ENCODE peak calls at places on chromosomes 16 and 17, in seven cellular contexts. S, F, R, Y, N, X and Z are unnamed samples.

GRCh38 chr16:83970430-83970815 is 2.4 kb downstream of the NECAB2 start:
- DNase-seq in F (no peak), N (no peak), X (no peak), S (no peak), Y (no peak), R (no peak), Z (no peak)

GRCh38 chr17:81212365-81212764 is 10.4 kb downstream of the CEP131 start:
- DNase-seq in X (no peak), R (no peak), F (no peak), S (no peak), N (no peak), Y (no peak), Z (no peak)

GRCh38 chr16:87143661-87144121 is 173.5 kb downstream of the C16orf95 start:
- DNase-seq in Y (no peak), F (no peak), S (no peak), R (no peak), N (peak; percentile 41), X (no peak), Z (no peak)

GRCh38 chr16:19599968-19600716 is 44.6 kb downstream of the VPS35L start:
- DNase-seq in R (no peak), F (no peak), X (no peak), S (no peak), Y (no peak), N (no peak), Z (no peak)

GRCh38 chr17:57915980-57916757 is 39.0 kb downstream of the CUEDC1 start:
- DNase-seq in F (no peak), N (peak; percentile 55), S (no peak), X (no peak), R (no peak), Y (no peak), Z (no peak)

GRCh38 chr16:68090109-68090508 is 4.9 kb downstream of the NFATC3 start:
- DNase-seq in X (no peak), Y (no peak), R (no peak), S (no peak), N (no peak), F (no peak), Z (no peak)

GRCh38 chr17:3963214-3964201 is 729 bp downstream of the ATP2A3 start:
- DNase-seq in N (peak; percentile 54), X (peak; percentile 63), R (no peak), S (no peak), F (no peak), Y (no peak), Z (no peak)

GRCh38 chr17:907725-908124 is 71.9 kb downstream of the NXN start:
- DNase-seq in S (no peak), Y (no peak), F (no peak), X (no peak), R (no peak), N (no peak), Z (no peak)

GRCh38 chr17:77097772-77098171 is 43.0 kb upstream of the SEC14L1 start:
- DNase-seq in R (no peak), S (no peak), F (no peak), Y (no peak), N (no peak), X (no peak), Z (no peak)

GRCh38 chr16:11407047-11407982 is 62.1 kb downstream of the RMI2 start:
- DNase-seq in F (peak; percentile 86), Y (peak; percentile 83), X (peak; percentile 54), R (peak; percentile 74), N (peak; percentile 76), S (peak; percentile 82), Z (no peak)

GRCh38 chr16:65547799-65548446 is 426.1 kb upstream of the CDH11 start:
- DNase-seq in N (no peak), Y (peak; percentile 98), X (no peak), F (no peak), S (no peak), R (peak; percentile 98), Z (no peak)

GRCh38 chr17:74892013-74892841 is 1.2 kb downstream of the FADS6 start:
- DNase-seq in F (no peak), X (peak; percentile 47), R (no peak), N (no peak), Y (no peak), S (no peak), Z (no peak)

GRCh38 chr16:86718118-86718517 is 139.8 kb downstream of the FOXL1 start:
- DNase-seq in X (no peak), R (no peak), S (no peak), N (no peak), Y (no peak), F (peak; percentile 4), Z (no peak)

GRCh38 chr17:82298538-82299421 is 18.6 kb downstream of the CD7 start:
- DNase-seq in S (peak; percentile 74), F (no peak), X (no peak), R (no peak), Y (no peak), N (no peak), Z (no peak)

DNA sequence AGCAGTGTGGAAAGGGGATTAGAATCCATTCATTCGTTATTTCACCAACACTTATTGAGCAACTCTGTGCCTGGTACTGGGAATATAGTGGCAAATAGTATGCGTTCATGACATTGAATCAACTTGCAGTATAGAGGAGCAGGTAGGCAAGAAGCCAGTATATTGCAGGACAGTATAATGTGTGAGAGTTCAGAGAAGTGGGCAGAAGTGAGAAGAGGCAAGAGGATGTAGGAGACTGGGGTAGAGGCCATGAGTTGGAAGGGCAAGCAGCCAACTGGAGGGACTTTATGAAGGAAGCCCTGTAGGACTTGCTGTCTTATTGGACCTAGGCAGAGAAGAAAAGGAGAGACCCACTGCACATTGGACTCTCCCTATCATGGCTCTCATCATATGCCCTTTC is 12.3 kb downstream of the HSD17B2 start:
- DNase-seq in N (no peak), Y (no peak), S (no peak), F (no peak), X (no peak), R (no peak), Z (no peak)
- TF ChIP-seq CTCF in N (no peak), Y (no peak), S (no peak), F (no peak), X (no peak), R (no peak), Z (no peak)

GRCh38 chr17:27591986-27592385 is 39.0 kb upstream of the LGALS9 start:
- DNase-seq in S (no peak), N (no peak), F (no peak), R (no peak), X (no peak), Y (no peak), Z (no peak)
- TF ChIP-seq CTCF in S (no peak), N (no peak), F (no peak), R (no peak), X (no peak), Y (no peak), Z (no peak)

DNA sequence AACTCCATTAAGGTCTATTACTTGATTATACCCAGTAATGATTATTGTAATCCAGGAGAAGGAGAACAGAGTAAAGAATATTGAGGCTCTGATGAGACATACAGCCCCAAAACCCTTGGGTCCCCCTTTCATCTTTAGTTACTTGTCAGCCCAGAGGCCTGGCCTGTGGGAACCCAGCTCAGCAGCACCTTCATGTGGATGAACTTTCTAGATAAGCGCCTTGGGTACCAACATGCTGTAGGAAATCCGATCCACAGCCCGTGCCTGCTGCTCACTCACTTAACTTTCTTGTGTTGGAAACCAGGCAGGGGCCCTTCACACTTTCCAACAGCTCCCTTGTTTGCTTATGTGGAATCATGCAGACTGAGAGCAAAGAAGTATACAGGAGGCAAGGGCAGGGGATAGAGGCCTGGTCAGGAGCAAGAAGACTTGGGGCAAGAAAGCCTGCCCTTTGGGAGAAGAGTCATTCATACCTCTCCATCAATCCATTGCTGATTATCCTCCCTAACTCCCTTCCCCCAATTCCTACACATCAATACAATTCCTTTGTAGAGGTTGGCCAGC is 64.0 kb upstream of the SOX9 start:
- DNase-seq in S (no peak), F (no peak), Y (no peak), N (peak; percentile 30), R (no peak), X (no peak), Z (no peak)
- TF ChIP-seq CTCF in S (no peak), F (no peak), Y (no peak), N (no peak), R (no peak), X (no peak), Z (no peak)

DNA sequence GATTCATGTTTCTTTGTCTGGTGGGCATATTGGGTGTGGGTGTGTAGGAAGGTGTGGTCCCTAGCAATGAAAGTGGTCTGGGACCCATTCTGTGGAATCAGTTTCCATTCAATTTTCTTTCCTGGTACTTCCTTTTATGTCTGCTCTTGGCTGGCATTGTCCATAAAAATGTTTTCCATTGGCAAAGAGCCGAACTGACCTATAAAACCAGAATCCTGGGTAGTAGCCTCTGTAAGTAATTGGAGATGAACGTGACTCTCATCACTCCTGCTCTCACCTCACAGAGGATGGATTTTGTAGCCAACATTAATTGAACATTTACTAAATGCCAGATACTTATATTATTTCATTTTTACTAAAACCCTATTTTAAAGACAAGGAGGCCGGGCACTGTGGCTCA is 66.5 kb upstream of the IRX3 start:
- DNase-seq in R (no peak), X (no peak), Y (no peak), S (no peak), N (no peak), F (no peak), Z (no peak)
- TF ChIP-seq CTCF in R (no peak), X (no peak), Y (no peak), S (no peak), N (no peak), F (no peak), Z (no peak)

GRCh38 chr16:965487-965886 is 5.3 kb downstream of the LMF1 start:
- DNase-seq in Y (no peak), N (no peak), X (no peak), R (no peak), S (no peak), F (no peak), Z (no peak)

GRCh38 chr16:963913-964695 is 6.7 kb downstream of the LMF1 start:
- DNase-seq in N (no peak), F (no peak), X (no peak), S (no peak), R (peak; percentile 32), Y (no peak), Z (no peak)

GRCh38 chr16:962366-962765 is 8.4 kb downstream of the LMF1 start:
- DNase-seq in S (no peak), R (no peak), X (no peak), Y (no peak), N (no peak), F (no peak), Z (no peak)

GRCh38 chr16:964696-965395 is 5.9 kb downstream of the LMF1 start:
- DNase-seq in S (no peak), N (no peak), R (no peak), X (peak; percentile 56), Y (no peak), F (no peak), Z (no peak)

DNA sequence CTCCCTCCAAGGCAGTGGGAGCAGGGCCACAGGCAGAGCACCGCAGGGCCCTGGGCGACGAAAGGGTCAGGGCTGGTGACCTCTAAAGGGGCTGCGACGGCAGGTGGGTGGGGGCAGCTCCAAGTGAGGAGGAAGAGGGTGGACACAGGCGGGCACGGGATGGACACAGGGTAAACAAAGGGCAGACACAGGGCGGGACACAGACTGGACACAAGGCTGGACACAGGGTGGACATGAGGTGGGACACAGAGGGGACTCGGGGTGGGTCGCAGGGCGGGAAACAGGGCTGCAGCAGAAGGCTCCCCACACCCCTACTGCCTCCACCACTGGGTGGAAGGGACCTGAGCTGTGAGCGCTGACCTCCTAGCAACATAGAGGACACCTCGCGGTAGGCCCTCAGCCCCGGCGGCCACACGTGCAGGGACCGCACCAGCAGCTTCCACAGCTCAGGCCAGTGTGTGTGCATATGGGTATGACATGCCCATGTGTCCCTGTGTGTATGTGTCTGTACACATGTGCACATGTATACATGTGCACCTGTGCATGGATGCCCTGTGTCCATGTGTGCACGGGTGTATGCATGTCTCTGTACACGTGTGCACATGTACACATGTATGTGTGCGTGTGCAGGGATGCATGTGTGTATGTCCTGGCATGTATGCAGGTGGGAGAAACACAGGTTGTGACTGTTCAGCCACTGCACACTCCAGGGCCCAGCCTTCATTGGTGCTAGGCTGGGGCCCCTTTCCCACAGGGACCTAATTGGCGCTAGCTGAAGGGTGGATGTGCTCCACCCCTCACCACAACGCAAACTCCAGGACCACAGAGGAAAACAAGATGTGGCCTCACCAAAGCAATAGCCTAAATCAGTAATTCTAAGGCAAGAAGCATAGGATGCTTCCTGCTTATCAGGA is 7.6 kb downstream of the LMF1 start:
- DNase-seq in F (no peak), S (no peak), Y (no peak), R (no peak), X (no peak), N (no peak), Z (no peak)
- TF ChIP-seq CTCF in F (no peak), S (no peak), Y (no peak), R (no peak), X (no peak), N (no peak), Z (no peak)